ENCODE peak calls at places on chromosomes 3 and 15, in ten cellular contexts. E is cardiac muscle cell, V is uterus, X is right atrium auricular region, C is Peyer's patch, I is IMR-90, H is GM23338, F is left lung, L is transverse colon, M is SJSA1. G is an unnamed sample.
A peak's percentile ranks its signal among the peaks of the same experiment; 100 is the strongest.

GRCh38 chr15:94411279-94411678 is 179.9 kb downstream of the MCTP2 start:
- DNase-seq in E (no peak), V (no peak), X (no peak), C (no peak), I (no peak), H (no peak), F (no peak), L (no peak), M (no peak), G (no peak)

GRCh38 chr3:50050361-50050760 is 38.4 kb upstream of the RBM5 start:
- DNase-seq in E (no peak), V (no peak), X (no peak), C (no peak), I (peak; percentile 83), H (no peak), F (no peak), L (no peak), M (peak; percentile 25), G (no peak)

GRCh38 chr3:177832862-177833261 is 635.6 kb upstream of the TBL1XR1 start:
- DNase-seq in E (no peak), V (no peak), X (no peak), C (no peak), I (no peak), H (no peak), F (no peak), L (no peak), M (no peak), G (no peak)

GRCh38 chr3:55307622-55308021 is 179.5 kb downstream of the WNT5A start:
- DNase-seq in E (no peak), V (no peak), X (no peak), C (no peak), I (no peak), H (no peak), F (no peak), L (no peak), M (no peak), G (no peak)

GRCh38 chr3:127002195-127003174 is 19.6 kb downstream of the PLXNA1 start:
- DNase-seq in E (peak; percentile 91), V (peak; percentile 84), X (peak; percentile 92), C (peak; percentile 19), I (peak; percentile 89), H (peak; percentile 95), F (peak; percentile 87), L (peak; percentile 55), M (peak; percentile 93), G (peak; percentile 72)

GRCh38 chr15:66826504-66826903 is 124.5 kb downstream of the SMAD6 start:
- DNase-seq in E (no peak), V (no peak), X (no peak), C (no peak), I (no peak), H (no peak), F (peak; percentile 25), L (no peak), M (no peak), G (no peak)

GRCh38 chr3:45923755-45924154 is 19.5 kb upstream of the CXCR6 start:
- DNase-seq in E (no peak), V (no peak), X (no peak), C (no peak), I (peak; percentile 81), H (no peak), F (no peak), L (no peak), M (no peak), G (peak; percentile 55)

GRCh38 chr15:49877871-49878511 is 241.0 kb downstream of the ATP8B4 start:
- DNase-seq in E (no peak), V (peak; percentile 79), X (no peak), C (no peak), I (peak; percentile 69), H (no peak), F (no peak), L (no peak), M (no peak), G (no peak)

GRCh38 chr3:62479276-62479675 is 105.9 kb upstream of the FEZF2 start:
- DNase-seq in E (no peak), V (no peak), X (no peak), C (no peak), I (no peak), H (no peak), F (no peak), L (no peak), M (no peak), G (no peak)

GRCh38 chr3:16866447-16867025 is 18.2 kb upstream of the PLCL2 start:
- DNase-seq in E (no peak), V (no peak), X (no peak), C (no peak), I (no peak), H (no peak), F (no peak), L (no peak), M (no peak), G (no peak)

GRCh38 chr3:177781686-177782161 is 584.4 kb upstream of the TBL1XR1 start:
- DNase-seq in E (peak; percentile 47), V (peak; percentile 74), X (peak; percentile 82), C (no peak), I (peak; percentile 79), H (no peak), F (no peak), L (peak; percentile 19), M (peak; percentile 41), G (no peak)

GRCh38 chr3:108486910-108487309 is 23.5 kb downstream of the MYH15 start:
- DNase-seq in E (peak; percentile 65), V (no peak), X (no peak), C (no peak), I (peak; percentile 71), H (no peak), F (no peak), L (no peak), M (no peak), G (peak; percentile 77)

DNA sequence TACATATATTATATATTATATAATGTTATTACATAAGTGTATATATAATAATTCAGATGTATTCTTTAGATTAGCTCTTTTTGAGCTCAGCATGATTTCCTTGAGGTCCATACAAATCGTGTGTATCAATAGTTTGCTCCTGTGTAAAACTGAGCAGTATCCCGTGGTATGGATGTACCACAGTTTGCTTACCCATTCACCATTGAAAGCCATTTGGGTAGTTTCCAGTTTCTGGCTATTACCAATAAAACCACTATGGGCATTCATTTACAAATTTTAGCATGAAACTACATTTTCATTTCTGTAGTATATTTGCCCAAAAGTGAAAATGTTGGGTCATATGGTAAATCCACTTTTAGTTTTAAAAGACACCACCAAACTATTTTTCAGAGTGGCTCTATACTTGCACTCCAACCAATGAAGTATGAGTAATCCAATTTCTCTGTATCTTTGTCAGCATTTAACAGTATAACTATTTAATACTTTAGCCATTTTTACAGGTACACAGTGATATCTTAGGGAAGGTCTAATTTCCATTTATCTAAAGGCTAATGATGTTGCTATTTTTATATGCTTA is 1361.4 kb upstream of the GBE1 start:
- DNase-seq in E (no peak), V (no peak), X (no peak), C (no peak), I (no peak), H (no peak), F (no peak), L (no peak), M (no peak), G (no peak)
- H3K27me3 ChIP-seq in E (no peaks in the 10 kb centered on the region), V (no peaks in the 10 kb centered on the region), X (no peaks in the 10 kb centered on the region), C (no peaks in the 10 kb centered on the region), I (no peaks in the 10 kb centered on the region), H (no peaks in the 10 kb centered on the region), F (no peaks in the 10 kb centered on the region), L (no peaks in the 10 kb centered on the region), M (no peaks in the 10 kb centered on the region), G (no peaks in the 10 kb centered on the region)

GRCh38 chr15:90203922-90204321 is 2.8 kb downstream of the SEMA4B start:
- DNase-seq in E (no peak), V (no peak), X (no peak), C (no peak), I (no peak), H (no peak), F (no peak), L (no peak), M (no peak), G (no peak)

GRCh38 chr15:90201150-90201943 is at the start of gene SEMA4B:
- DNase-seq in E (peak; percentile 91), V (peak; percentile 58), X (no peak), C (peak; percentile 85), I (peak; percentile 32), H (peak; percentile 93), F (peak; percentile 82), L (peak; percentile 87), M (peak; percentile 52), G (peak; percentile 35)

GRCh38 chr15:90203473-90203872 is 2.3 kb downstream of the SEMA4B start:
- DNase-seq in E (no peak), V (no peak), X (no peak), C (no peak), I (no peak), H (no peak), F (no peak), L (no peak), M (no peak), G (no peak)

GRCh38 chr15:90201944-90202375 is 830 bp downstream of the SEMA4B start:
- DNase-seq in E (peak; percentile 43), V (no peak), X (no peak), C (no peak), I (no peak), H (peak; percentile 52), F (no peak), L (no peak), M (no peak), G (no peak)

DNA sequence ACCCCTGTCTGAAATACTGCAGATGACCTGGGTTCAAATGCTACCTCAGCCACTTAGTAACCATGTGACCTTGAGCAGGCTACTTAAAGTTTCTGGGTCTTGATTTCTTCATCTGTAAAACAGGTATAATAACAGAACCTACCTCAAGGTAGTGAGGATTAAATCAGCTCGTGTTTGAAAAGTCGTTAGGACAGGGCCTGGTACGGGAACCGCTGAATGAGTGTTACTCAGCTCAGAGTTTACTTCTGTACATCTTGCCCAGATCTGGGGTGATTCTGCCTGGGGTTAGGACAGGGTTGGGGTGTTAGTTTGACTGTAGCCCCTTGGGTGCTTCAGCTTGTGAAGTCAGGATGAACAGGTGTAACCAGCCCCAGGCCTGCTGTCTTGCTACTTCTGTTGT is 1.8 kb downstream of the SEMA4B start:
- DNase-seq in E (no peak), V (no peak), X (no peak), C (no peak), I (no peak), H (no peak), F (no peak), L (no peak), M (no peak), G (no peak)
- H3K36me3 ChIP-seq in E (no peaks in the 10 kb centered on the region), V (no peaks in the 10 kb centered on the region), X (no peaks in the 10 kb centered on the region), C (no peaks in the 10 kb centered on the region), I (no peaks in the 10 kb centered on the region), H (no peaks in the 10 kb centered on the region), F (no peaks in the 10 kb centered on the region), L (no peaks in the 10 kb centered on the region), M (peaks cover 5% of the 10 kb centered on the region), G (peaks cover 26% of the 10 kb centered on the region)

DNA sequence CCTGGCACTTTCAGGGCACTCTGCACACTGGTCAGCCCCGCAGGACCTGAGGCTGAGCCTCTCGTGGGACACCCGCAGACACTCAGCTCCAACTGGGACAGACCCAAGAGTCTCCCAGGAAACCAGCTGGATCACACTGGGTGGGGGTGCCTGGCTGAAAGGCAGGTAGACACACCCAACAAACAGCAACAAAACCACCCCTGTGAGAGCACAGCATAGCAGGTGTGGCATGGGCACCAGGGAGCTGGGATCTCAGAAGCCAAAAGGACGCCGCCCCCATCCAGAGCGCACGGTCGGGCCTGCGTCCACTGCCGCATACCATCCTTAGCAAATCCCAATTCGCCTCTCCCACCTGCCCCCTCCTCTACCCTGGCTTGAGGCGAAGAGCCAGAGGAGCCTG is 154.2 kb upstream of the LINGO1 start:
- DNase-seq in E (no peak), V (no peak), X (no peak), C (no peak), I (no peak), H (no peak), F (no peak), L (peak; percentile 11), M (no peak), G (no peak)
- H3K27me3 ChIP-seq in E (no peaks in the 10 kb centered on the region), V (no peaks in the 10 kb centered on the region), X (no peaks in the 10 kb centered on the region), C (no peaks in the 10 kb centered on the region), I (peaks cover 36% of the 10 kb centered on the region), H (no peaks in the 10 kb centered on the region), F (no peaks in the 10 kb centered on the region), L (peaks cover 13% of the 10 kb centered on the region), M (peaks cover 32% of the 10 kb centered on the region), G (no peaks in the 10 kb centered on the region)

GRCh38 chr3:10055097-10055496 is 28.9 kb downstream of the FANCD2 start:
- DNase-seq in E (no peak), V (no peak), X (no peak), C (no peak), I (no peak), H (no peak), F (no peak), L (no peak), M (no peak), G (no peak)
- H3K36me3 ChIP-seq in E (no peaks in the 10 kb centered on the region), V (no peaks in the 10 kb centered on the region), X (no peaks in the 10 kb centered on the region), C (no peaks in the 10 kb centered on the region), I (peaks cover under 1% of the 10 kb centered on the region), H (peaks cover 40% of the 10 kb centered on the region), F (no peaks in the 10 kb centered on the region), L (no peaks in the 10 kb centered on the region), M (peaks cover 3% of the 10 kb centered on the region), G (no peaks in the 10 kb centered on the region)